ENCODE peak calls at places on chromosomes 3 and 15, in ten cellular contexts. J is heart right ventricle; R is CD8-positive, alpha-beta T cell; Z is lung; T is AG10803; A is mucosa of descending colon; Y is SK-N-SH; V is heart left ventricle; M is bronchial epithelial cell; S is MG63. E is an unnamed sample.

GRCh38 chr3:53628546-53629395 is 134.4 kb downstream of the CACNA1D start:
- DNase-seq in M (peak; percentile 81), Y (no peak), V (no peak), T (no peak), R (no peak), J (no peak), Z (no peak), A (no peak), S (no peak), E (no peak)

GRCh38 chr3:119524931-119525662 is 26.8 kb downstream of the TIMMDC1 start:
- DNase-seq in J (no peak), R (no peak), M (peak; percentile 22), Z (no peak), S (no peak), T (peak; percentile 6), V (no peak), A (no peak), Y (peak; percentile 11), E (peak; percentile 11)

GRCh38 chr15:33064878-33065277 is 129.6 kb downstream of the FMN1 start:
- DNase-seq in V (no peak), Z (no peak), J (no peak), A (no peak), S (peak; percentile 41), Y (no peak), R (no peak), T (peak; percentile 78), M (peak; percentile 42), E (peak; percentile 78)

GRCh38 chr3:114508976-114509375 is 215.1 kb downstream of the TIGIT start:
- DNase-seq in A (no peak), Y (no peak), V (no peak), Z (no peak), R (no peak), J (no peak), M (no peak), T (peak; percentile 43), S (no peak), E (no peak)

GRCh38 chr15:53658827-53659226 is 100.6 kb downstream of the WDR72 start:
- DNase-seq in R (no peak), A (no peak), M (peak; percentile 3), V (no peak), T (no peak), Y (no peak), S (no peak), Z (no peak), J (no peak), E (no peak)

GRCh38 chr3:39158138-39158715 is 4.8 kb upstream of the CSRNP1 start:
- DNase-seq in Z (no peak), T (no peak), J (no peak), A (no peak), M (no peak), Y (no peak), V (no peak), S (no peak), R (no peak), E (no peak)

GRCh38 chr3:73365756-73366397 is 258.9 kb downstream of the PDZRN3 start:
- DNase-seq in Y (no peak), M (no peak), T (peak; percentile 70), A (peak; percentile 31), S (peak; percentile 88), Z (no peak), V (peak; percentile 59), J (peak; percentile 62), R (no peak), E (peak; percentile 75)

GRCh38 chr3:8490079-8490552 is 11.5 kb upstream of the LMCD1 start:
- DNase-seq in V (no peak), S (peak; percentile 60), J (no peak), R (no peak), Z (no peak), M (peak; percentile 85), Y (no peak), A (no peak), T (peak; percentile 99), E (peak; percentile 85)

GRCh38 chr3:110384601-110385000 is 687.0 kb upstream of the NECTIN3 start:
- DNase-seq in J (no peak), Z (no peak), Y (no peak), A (no peak), T (peak; percentile 53), M (peak; percentile 70), V (no peak), S (no peak), R (no peak), E (peak; percentile 64)

GRCh38 chr15:99764521-99764920 is 31.3 kb upstream of the LYSMD4 start:
- DNase-seq in R (no peak), S (no peak), M (no peak), A (no peak), T (no peak), J (no peak), V (no peak), Y (no peak), Z (no peak), E (no peak)

GRCh38 chr15:95292790-95293450 is 1037.6 kb upstream of the NR2F2 start:
- DNase-seq in T (no peak), R (no peak), S (peak; percentile 11), Z (no peak), V (no peak), J (no peak), M (peak; percentile 38), A (no peak), Y (no peak), E (no peak)

GRCh38 chr15:95286911-95287769 is 1043.4 kb upstream of the NR2F2 start:
- DNase-seq in Y (no peak), J (no peak), M (no peak), V (no peak), A (no peak), T (no peak), Z (no peak), R (no peak), S (peak; percentile 59), E (no peak)

GRCh38 chr15:95287774-95288173 is 1042.7 kb upstream of the NR2F2 start:
- DNase-seq in Y (no peak), A (peak; percentile 30), T (no peak), S (peak; percentile 34), J (no peak), V (no peak), Z (no peak), R (no peak), M (peak; percentile 35), E (no peak)

GRCh38 chr15:95291878-95292472 is 1038.5 kb upstream of the NR2F2 start:
- DNase-seq in M (peak; percentile 60), Y (peak; percentile 38), J (no peak), Z (no peak), T (peak; percentile 42), R (no peak), A (no peak), V (no peak), S (no peak), E (no peak)

DNA sequence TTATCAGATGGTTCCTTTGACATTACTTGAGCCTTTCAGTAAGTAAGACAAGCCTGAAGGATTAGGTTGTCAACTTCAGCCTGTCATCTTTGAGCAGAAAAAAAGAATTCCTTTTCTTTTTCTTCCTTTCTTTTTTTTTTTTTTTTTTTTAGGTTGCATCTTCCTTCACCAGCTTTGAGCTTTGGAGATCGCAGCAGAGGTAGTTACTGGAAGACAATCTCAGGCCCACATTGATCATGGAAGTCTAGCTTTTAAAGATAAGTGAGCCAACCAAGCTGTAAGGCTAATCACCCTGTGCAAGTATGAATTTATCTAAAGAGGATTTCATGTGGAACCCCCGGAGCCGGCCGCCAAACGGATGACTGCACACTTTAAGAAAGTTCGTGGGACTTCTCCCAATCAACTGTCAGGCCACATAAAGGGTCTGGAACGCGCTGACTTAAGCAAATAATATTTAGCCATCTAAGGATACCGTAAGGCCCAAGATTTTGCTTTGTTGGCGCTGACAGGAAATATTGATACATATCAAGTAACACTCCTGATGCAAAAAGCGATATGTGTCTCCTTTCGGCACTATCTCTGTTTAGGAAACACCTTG is 1040.0 kb upstream of the NR2F2 start:
- DNase-seq in Y (no peak), J (no peak), R (no peak), Z (no peak), S (no peak), V (no peak), T (no peak), M (no peak), A (no peak), E (no peak)
- H3K4me3 ChIP-seq in Y (no peak overlapping the region), J (no peak overlapping the region), R (no peak overlapping the region), Z (no peak overlapping the region), S (no peak overlapping the region), V (no peak overlapping the region), T (no peak overlapping the region), M (no peak overlapping the region), A (no peak overlapping the region), E (no peak overlapping the region)

DNA sequence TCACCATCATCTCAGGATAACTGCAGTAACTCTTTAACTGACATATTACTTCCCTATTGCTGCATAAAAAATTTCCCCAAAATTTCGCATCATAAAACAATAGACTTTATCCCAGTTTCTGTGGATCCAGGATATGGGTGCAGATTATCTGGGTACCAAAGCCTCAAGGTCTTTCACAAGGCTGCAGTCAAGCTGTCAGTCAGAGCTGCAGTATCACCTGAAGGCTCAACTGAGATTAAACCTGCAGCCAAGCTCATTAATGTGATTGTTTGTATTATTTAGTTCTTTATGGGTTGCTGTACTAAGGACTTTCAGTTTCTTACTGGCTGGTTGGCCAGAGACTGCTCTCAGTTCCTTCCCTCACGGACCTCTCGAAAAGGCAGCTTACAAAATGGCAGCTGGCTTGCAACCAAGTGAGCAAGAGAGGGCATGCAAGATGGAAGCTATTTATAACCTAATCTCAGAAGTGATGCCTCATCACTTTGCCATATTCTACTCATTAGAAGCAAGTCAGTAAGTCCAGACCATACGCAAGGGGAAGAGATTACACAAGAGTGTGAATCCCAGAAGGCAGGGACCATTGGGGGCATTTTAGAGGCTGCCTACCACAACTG is 54.9 kb downstream of the DCUN1D1 start:
- DNase-seq in T (peak; percentile 89), Z (no peak), M (peak; percentile 95), J (peak; percentile 24), V (peak; percentile 30), R (no peak), S (no peak), A (no peak), Y (no peak), E (peak; percentile 84)
- H3K4me3 ChIP-seq in T (no peak overlapping the region), Z (no peak overlapping the region), M (no peak overlapping the region), J (no peak overlapping the region), V (no peak overlapping the region), R (no peak overlapping the region), S (no peak overlapping the region), A (no peak overlapping the region), Y (no peak overlapping the region), E (no peak overlapping the region)

DNA sequence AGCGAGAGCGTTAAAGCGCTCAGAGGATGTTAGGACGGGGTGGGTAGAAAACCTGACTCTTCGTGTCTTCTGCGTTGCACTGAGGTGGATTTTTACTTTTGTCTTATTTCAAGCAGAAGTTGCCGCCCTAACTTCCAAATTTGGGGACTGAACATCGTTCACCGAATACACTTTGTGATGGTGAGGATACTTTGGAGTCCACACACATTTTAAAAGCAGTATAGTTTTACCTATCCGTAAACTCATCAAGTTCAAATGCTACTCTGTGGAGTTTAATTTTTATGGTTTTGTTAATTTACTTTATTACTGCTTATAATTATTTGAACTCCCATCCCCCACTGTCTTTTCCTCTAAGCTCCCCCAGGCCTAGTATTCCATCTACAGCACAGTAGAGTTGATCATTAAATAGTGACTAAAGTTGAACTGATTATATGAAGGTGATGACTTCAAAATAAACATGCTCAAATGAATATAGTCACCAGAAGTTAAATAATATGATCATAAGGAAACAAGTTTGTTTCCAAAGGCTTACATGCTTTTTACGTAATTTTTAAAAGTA is 617 bp upstream of the EOGT start:
- DNase-seq in Z (no peak), J (no peak), T (no peak), R (no peak), S (no peak), V (no peak), Y (no peak), A (no peak), M (peak; percentile 13), E (no peak)
- H3K4me3 ChIP-seq in Z (peak overlapping the region; percentile 89), J (peak overlapping the region; percentile 88), T (peak overlapping the region; percentile 78), R (peak overlapping the region; percentile 76), S (peak overlapping the region; percentile 74), V (peak overlapping the region; percentile 74), Y (peak overlapping the region; percentile 70), A (peak overlapping the region; percentile 77), M (peak overlapping the region; percentile 69), E (peak overlapping the region; percentile 74)

GRCh38 chr15:90401499-90401898 is 13.5 kb downstream of the IQGAP1 start:
- DNase-seq in T (no peak), R (no peak), J (no peak), Y (no peak), A (no peak), M (no peak), V (no peak), Z (no peak), S (no peak), E (no peak)
- H3K4me3 ChIP-seq in T (no peak overlapping the region), R (no peak overlapping the region), J (no peak overlapping the region), Y (peak overlapping the region; percentile 9), A (no peak overlapping the region), M (no peak overlapping the region), V (no peak overlapping the region), Z (no peak overlapping the region), S (no peak overlapping the region), E (no peak overlapping the region)